ENCODE peak calls at places on chromosome X, in five cellular contexts. B, Y, G, Z and E are unnamed samples.

GRCh38 chrX:24341795-24342194 is 18.6 kb upstream of the SUPT20HL1 start:
- DNase-seq in B (no peak), Y (no peak), G (no peak), Z (no peak), E (no peak)

GRCh38 chrX:45758738-45759397 is 558.2 kb upstream of the DIPK2B start:
- DNase-seq in B (no peak), Y (peak; percentile 58), Z (no peak), G (no peak), E (no peak)

GRCh38 chrX:65723706-65724105 is 56.3 kb downstream of the MSN start:
- DNase-seq in G (no peak), Y (peak; percentile 63), Z (no peak), B (no peak), E (peak; percentile 31)

GRCh38 chrX:153909024-153909979 is 4.8 kb downstream of the AVPR2 start:
- DNase-seq in G (no peak), B (no peak), Y (peak; percentile 44), Z (peak; percentile 62), E (peak; percentile 69)

GRCh38 chrX:154967603-154968002 is 54.9 kb downstream of the F8 start:
- DNase-seq in Y (no peak), G (no peak), B (no peak), Z (no peak), E (no peak)

GRCh38 chrX:103442536-103442901 is 66.2 kb downstream of the BEX3 start:
- DNase-seq in Z (no peak), Y (no peak), G (no peak), B (no peak), E (no peak)

GRCh38 chrX:140608111-140608510 is 101.4 kb upstream of the LINC00632 start:
- DNase-seq in Y (no peak), G (no peak), Z (peak; percentile 30), B (no peak), E (no peak)

GRCh38 chrX:2828404-2829065 is at the start of gene GYG2:
- DNase-seq in B (no peak), Z (peak; percentile 87), Y (no peak), G (peak; percentile 3), E (no peak)

GRCh38 chrX:17377047-17377692 is 2.2 kb downstream of the NHS start:
- DNase-seq in G (peak; percentile 21), Z (peak; percentile 55), B (peak; percentile 23), Y (peak; percentile 47), E (no peak)

DNA sequence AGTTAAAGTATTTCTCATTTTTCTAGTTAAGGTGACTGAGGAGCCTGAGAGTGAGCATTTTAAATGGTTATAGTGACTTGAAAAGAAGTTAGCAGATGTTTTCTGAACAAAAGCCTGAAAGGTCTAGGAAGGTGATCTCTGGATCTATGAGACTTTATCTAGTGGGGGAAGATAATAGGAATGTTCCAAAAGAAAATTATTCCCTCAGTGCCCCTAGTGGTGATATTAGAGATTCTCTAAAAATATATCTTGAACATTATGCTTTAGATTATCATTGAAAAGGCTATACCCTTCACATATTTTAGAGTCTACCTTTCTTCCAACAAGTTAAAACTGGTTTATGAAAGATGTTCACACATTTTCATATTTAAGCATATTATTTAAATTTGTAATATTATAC is 69.0 kb upstream of the SPANXN1 start:
- DNase-seq in G (no peak), Y (no peak), Z (no peak), B (no peak), E (no peak)
- TF ChIP-seq CTCF in G (no peak), Y (no peak), Z (peak; percentile 52), B (no peak), E (peak; percentile 20)

DNA sequence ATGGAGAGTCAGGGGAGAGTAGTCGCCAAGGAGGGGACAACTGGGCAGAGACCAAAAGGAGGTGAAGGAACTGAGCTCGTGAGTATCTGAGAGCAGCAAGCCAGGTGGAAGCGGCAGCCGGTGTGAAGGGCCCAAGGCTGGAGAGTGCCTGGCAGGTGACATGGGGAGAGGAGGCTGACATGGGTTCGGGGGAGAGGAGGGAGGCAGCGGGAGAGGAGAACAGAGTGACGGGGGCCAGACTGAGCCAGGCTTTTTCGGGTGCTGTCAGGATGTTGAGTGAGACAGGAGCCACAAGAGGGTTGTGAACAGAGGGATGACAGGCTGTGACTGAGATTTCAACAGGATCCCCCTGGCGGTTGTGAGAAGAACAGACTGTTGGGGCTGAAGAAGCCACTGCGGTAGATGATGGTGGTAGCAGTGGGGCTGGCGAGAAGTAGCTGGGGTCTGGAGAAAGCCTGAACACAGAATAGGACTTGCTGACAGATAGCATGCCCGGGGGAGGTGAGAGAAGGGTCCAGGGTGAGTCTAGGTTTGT is 5.7 kb downstream of the ELK1 start:
- DNase-seq in Z (peak; percentile 54), Y (no peak), B (no peak), G (no peak), E (no peak)
- TF ChIP-seq CTCF in Z (peak; percentile 61), Y (no peak), B (peak; percentile 37), G (no peak), E (peak; percentile 9)

DNA sequence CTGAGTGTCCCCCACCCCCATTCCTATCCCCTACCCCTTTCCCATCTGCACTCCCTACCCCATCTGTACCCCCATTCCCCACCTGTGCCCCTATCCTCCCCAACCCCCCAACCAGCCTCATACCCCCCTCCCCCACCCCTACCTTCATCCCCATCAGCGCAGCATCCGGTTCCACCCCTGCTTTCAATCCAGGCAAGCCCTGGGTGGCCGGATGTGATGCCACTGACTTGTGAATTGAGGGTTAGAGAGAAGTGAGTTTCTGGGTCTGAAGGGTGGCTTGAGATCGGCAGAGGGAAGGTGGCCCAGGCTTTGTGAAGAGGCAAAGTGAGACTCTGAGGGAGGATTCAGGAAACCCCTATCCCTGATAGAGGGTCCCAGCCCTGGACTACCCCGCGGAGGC is 7.8 kb downstream of the MAGEA4 start:
- DNase-seq in B (no peak), Z (no peak), G (no peak), Y (no peak), E (no peak)
- TF ChIP-seq CTCF in B (no peak), Z (no peak), G (no peak), Y (no peak), E (no peak)

DNA sequence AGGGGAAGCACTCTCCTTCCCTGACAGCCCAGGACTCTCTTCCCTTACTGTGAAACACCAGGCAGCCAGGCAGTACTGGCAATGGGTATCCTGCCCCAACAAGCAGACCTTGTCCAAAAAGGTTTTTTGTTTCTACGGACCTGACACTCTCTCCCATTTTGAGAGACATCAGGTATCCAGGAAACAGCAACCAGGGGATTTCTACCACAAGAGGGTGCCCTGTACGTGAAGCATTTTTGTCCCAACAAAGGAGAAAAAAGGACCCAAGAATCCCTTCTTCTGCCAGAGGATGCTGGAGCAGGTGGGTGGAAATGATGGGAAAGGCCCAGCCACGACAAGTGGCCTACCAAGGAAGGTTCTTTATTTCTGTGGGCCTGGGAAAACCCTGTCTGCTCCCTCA is 65.7 kb upstream of the FGF13 start:
- DNase-seq in Z (peak; percentile 35), B (no peak), Y (no peak), G (no peak), E (no peak)
- TF ChIP-seq CTCF in Z (peak; percentile 55), B (no peak), Y (no peak), G (no peak), E (no peak)

GRCh38 chrX:131762802-131763234 is 218.9 kb downstream of the OR13H1 start:
- DNase-seq in Y (no peak), G (no peak), Z (no peak), B (no peak), E (no peak)

GRCh38 chrX:131764224-131764623 is 220.3 kb downstream of the OR13H1 start:
- DNase-seq in B (no peak), Y (no peak), Z (no peak), G (no peak), E (no peak)

GRCh38 chrX:131763674-131764073 is 219.8 kb downstream of the OR13H1 start:
- DNase-seq in Y (no peak), G (no peak), B (no peak), Z (no peak), E (peak; percentile 36)
- TF ChIP-seq CTCF in Y (no peak), G (no peak), B (no peak), Z (peak; percentile 14), E (peak; percentile 71)

GRCh38 chrX:50920132-50920531 is 9.6 kb downstream of the BMP15 start:
- DNase-seq in Y (no peak), B (no peak), G (peak; percentile 30), Z (no peak), E (no peak)
- TF ChIP-seq CTCF in Y (no peak), B (peak; percentile 26), G (no peak), Z (peak; percentile 60), E (no peak)

GRCh38 chrX:134761788-134762187 is 103.5 kb upstream of the PLAC1 start:
- DNase-seq in Y (peak; percentile 23), Z (no peak), B (no peak), G (peak; percentile 17), E (peak; percentile 13)

GRCh38 chrX:134758652-134759051 is 100.4 kb upstream of the PLAC1 start:
- DNase-seq in Y (no peak), G (no peak), Z (no peak), B (no peak), E (no peak)

GRCh38 chrX:134760671-134761070 is 102.4 kb upstream of the PLAC1 start:
- DNase-seq in Z (no peak), Y (no peak), G (no peak), B (no peak), E (no peak)

DNA sequence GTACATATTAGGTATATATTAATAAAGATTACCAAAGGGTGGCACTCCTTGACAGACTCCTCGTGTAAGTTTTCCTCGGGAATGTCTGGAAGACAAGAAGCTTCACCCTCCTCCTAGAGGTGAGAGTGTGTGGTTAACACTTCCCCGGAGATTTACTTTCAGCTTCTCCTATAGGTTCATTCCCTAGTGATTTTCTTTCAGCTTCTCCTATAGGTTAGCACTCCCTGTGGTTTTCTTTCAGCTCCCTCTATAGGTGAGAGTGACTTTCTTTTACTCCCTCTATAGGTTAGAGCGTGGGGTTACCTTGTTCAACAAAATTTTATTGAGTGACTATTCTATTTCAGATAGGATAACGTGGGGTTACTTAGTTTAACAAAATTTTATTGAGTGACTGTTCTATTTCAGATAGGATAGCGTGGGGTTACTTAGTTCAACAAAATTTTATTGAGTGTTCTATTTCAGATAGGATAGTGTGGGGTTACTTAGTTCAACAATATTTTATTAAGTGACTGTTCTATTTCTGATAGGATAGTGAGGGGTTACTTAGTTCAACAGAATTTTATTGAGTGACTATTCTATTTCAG is 106.0 kb upstream of the PLAC1 start:
- DNase-seq in G (no peak), Y (no peak), B (no peak), Z (no peak), E (peak; percentile 35)
- TF ChIP-seq CTCF in G (no peak), Y (no peak), B (no peak), Z (peak; percentile 66), E (no peak)

GRCh38 chrX:69062493-69062892 is 102.8 kb downstream of the PJA1 start:
- DNase-seq in Z (peak; percentile 5), B (no peak), G (no peak), Y (no peak), E (no peak)

GRCh38 chrX:69066021-69066757 is 99.1 kb downstream of the PJA1 start:
- DNase-seq in G (no peak), Y (no peak), B (no peak), Z (peak; percentile 8), E (no peak)

GRCh38 chrX:69063486-69063885 is 101.8 kb downstream of the PJA1 start:
- DNase-seq in B (no peak), Z (peak; percentile 8), Y (no peak), G (no peak), E (no peak)

GRCh38 chrX:69065451-69065850 is 99.8 kb downstream of the PJA1 start:
- DNase-seq in G (no peak), B (no peak), Z (peak; percentile 6), Y (no peak), E (no peak)

GRCh38 chrX:69060631-69061408 is 104.4 kb downstream of the PJA1 start:
- DNase-seq in Z (peak; percentile 51), G (peak; percentile 69), B (peak; percentile 22), Y (no peak), E (no peak)
- TF ChIP-seq CTCF in Z (peak; percentile 48), G (no peak), B (peak; percentile 31), Y (no peak), E (peak; percentile 38)

GRCh38 chrX:120452131-120452530 is 17.0 kb downstream of the LAMP2 start:
- DNase-seq in Y (no peak), Z (peak; percentile 27), B (no peak), G (peak; percentile 10), E (no peak)
- TF ChIP-seq CTCF in Y (no peak), Z (peak; percentile 61), B (no peak), G (no peak), E (peak; percentile 20)